ENCODE peak calls at places on chromosomes 16 and 17, in five cellular contexts. L is tibial nerve, J is GM23248, V is GM23338, T is BE2C. P is an unnamed sample.

GRCh38 chr16:50004239-50004638 is 20.8 kb upstream of the CNEP1R1 start:
- DNase-seq in T (no peak), J (no peak), V (no peak), L (no peak), P (no peak)

GRCh38 chr17:42163113-42163512 is 8.3 kb upstream of the RAB5C start:
- DNase-seq in T (peak), L (no peak), J (no peak), V (peak), P (no peak)

GRCh38 chr17:75288784-75289121 is 480 bp downstream of the SLC25A19 start:
- DNase-seq in V (peak), L (no peak), T (peak), J (no peak), P (peak)

GRCh38 chr16:47316686-47317085 is 144.2 kb downstream of the ITFG1 start:
- DNase-seq in J (no peak), V (no peak), T (no peak), L (no peak), P (no peak)

GRCh38 chr17:42944211-42944610 is 20.0 kb downstream of the AARSD1 start:
- DNase-seq in T (no peak), J (peak), V (no peak), L (no peak), P (no peak)

GRCh38 chr17:63631626-63632025 is 9.4 kb downstream of the MAP3K3 start:
- DNase-seq in J (no peak), L (no peak), T (no peak), V (peak), P (no peak)

GRCh38 chr17:61097786-61098185 is 301.9 kb upstream of the TBX2 start:
- DNase-seq in L (no peak), J (no peak), V (no peak), T (no peak), P (no peak)

GRCh38 chr17:2081564-2081963 is 26.7 kb downstream of the HIC1 start:
- DNase-seq in L (no peak), V (no peak), J (peak), T (no peak), P (no peak)

GRCh38 chr17:9004132-9004960 is 17.0 kb upstream of the NTN1 start:
- DNase-seq in V (peak), J (no peak), L (no peak), T (no peak), P (no peak)

GRCh38 chr17:61806081-61806828 is 57.1 kb downstream of the BRIP1 start:
- DNase-seq in L (no peak), J (no peak), V (peak), T (no peak), P (no peak)

DNA sequence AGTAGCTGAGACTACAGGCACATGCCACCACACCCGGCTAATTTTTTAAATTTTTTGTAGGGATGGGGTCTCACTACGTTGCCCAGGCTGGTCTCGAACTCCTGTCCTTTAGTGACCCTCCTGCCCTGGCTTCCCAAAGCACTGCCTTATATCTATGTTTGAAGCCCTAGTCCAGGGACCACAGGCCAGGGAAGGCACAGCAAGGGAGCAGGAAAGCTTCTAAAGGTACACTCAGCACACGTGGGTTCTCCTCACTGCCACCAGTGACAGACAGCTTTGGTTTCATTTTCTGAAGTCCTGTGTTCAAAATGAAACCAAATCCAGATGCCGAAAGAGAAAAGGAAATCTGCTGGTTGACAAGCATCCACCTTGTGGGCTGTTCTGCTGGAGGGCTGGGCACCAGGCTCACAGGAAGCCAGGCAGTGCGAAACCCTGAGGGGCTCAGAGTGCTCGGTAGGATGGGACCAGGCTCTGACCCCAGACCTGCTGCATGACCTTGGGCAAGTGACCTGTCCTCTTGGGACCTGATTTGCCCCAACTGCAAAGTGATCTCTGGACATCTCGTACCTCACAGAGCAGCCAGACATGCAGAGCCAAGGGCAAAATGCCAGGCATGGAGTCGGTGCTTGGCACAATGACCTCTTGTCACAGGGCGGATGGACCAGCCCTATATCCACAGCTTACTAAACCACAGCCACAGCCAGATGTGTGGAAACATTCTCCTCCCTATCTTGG is 2.7 kb upstream of the SOCS1 start:
- DNase-seq in J (peak), L (no peak), V (no peak), T (no peak), P (no peak)
- H3K4me3 ChIP-seq in J (peak), L (no peak), V (no peak), T (no peak), P (peak)

DNA sequence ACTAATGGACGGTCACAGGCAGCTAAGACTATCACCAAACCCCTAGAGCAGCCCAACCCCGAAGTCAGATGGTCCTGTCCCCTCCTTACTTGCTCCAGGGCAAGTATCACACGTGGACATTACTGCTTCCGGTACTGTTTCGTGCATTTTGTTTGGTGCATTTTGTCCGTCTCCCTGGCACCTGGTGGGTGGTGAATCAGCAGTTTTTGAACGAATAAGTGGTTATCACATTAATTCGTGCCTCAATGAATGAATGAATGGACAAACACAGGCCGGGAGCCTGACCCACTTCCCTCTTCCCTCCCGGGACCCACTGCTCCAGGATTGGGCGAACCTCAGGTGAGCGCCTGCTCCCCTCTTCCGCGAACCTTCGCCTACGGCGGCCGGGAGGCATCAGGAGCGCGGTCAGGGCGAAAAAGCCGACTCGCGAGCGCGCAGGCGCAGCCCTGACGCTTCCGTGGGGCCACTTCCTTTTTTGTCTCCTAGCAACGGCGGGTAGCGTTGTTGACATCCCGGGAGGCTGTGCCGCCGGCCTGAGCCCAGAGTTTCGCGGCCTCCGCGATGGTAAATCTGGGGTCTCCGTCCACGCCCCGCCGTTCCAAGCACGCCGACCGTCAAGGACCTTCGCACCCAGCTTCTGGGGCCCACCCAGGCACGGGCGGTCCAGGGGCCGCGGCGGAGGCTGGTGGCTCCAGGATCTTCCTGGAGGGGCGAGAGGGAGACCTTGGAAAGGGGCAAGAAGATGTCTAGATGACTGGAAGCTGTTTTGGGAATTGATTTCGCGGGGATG is at the start of gene DYNLRB2:
- DNase-seq in T (peak), J (peak), L (peak), V (peak), P (peak)
- H3K4me3 ChIP-seq in T (peak), J (peak), L (peak), V (peak), P (peak)

GRCh38 chr17:77381731-77382130 is 241.0 kb downstream of the SEC14L1 start:
- DNase-seq in J (no peak), T (no peak), V (no peak), L (no peak), P (no peak)
- H3K4me3 ChIP-seq in J (no peak), T (no peak), V (no peak), L (no peak), P (no peak)

GRCh38 chr16:89561195-89562026 is 929 bp downstream of the RPL13 start:
- DNase-seq in T (no peak), V (no peak), J (no peak), L (no peak), P (no peak)

GRCh38 chr16:89563639-89564392 is 3.3 kb downstream of the RPL13 start:
- DNase-seq in L (no peak), T (no peak), J (no peak), V (no peak), P (no peak)

GRCh38 chr16:89562939-89563338 is 2.5 kb downstream of the RPL13 start:
- DNase-seq in J (no peak), T (no peak), V (no peak), L (no peak), P (no peak)

GRCh38 chr16:89560413-89561194 is at the start of gene RPL13:
- DNase-seq in J (peak), V (peak), L (peak), T (peak), P (peak)

GRCh38 chr16:89562027-89562599 is 1.6 kb downstream of the RPL13 start:
- DNase-seq in L (no peak), T (no peak), V (no peak), J (no peak), P (no peak)
- H3K4me3 ChIP-seq in L (no peak), T (peak), V (peak), J (peak), P (peak)

GRCh38 chr17:82216301-82217119 is 3.9 kb upstream of the CCDC57 start:
- DNase-seq in V (no peak), T (peak), L (no peak), J (peak), P (peak)

GRCh38 chr17:82218349-82219075 is 5.9 kb upstream of the CCDC57 start:
- DNase-seq in L (no peak), V (no peak), T (no peak), J (no peak), P (no peak)

GRCh38 chr17:82217530-82218204 is 5.0 kb upstream of the CCDC57 start:
- DNase-seq in J (peak), V (no peak), L (no peak), T (peak), P (peak)

GRCh38 chr17:82215972-82216300 is 3.3 kb upstream of the CCDC57 start:
- DNase-seq in T (no peak), V (no peak), J (no peak), L (no peak), P (no peak)

DNA sequence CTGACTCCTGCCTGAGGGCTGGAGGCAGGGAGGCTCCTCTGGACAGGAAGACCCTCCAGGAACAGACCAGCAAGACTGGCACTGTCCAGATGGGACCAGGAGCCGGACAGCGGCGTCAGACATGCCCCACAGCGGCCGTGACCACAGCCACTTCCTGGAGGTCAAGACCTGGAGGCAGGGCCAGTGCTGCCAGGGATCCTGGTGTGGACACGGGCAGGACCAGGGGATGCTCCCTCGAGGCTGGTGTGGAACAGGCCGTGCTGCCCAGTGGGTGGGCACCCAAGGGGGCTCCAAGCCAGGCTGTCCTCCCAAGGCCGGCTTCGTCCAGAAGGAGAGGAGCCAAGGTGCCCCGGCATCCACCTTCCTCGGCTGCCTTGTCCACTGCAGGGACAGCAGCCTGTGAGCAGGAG is 4.5 kb upstream of the CCDC57 start:
- DNase-seq in T (no peak), V (no peak), J (no peak), L (no peak), P (peak)
- H3K4me3 ChIP-seq in T (no peak), V (no peak), J (no peak), L (no peak), P (no peak)

DNA sequence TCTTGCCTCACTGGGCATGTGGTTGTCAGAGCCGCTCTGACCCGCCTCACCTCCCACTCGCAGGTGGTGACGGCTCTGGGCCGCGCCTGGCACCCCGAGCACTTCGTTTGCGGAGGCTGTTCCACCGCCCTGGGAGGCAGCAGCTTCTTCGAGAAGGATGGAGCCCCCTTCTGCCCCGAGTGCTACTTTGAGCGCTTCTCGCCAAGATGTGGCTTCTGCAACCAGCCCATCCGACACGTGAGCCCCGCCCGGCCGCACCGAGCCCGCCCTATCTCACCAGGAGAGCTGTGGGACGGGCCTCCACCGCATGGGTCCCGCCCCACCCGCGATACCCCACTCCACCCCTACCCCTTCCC is 4.0 kb downstream of the TGFB1I1 start:
- DNase-seq in V (peak), L (no peak), T (no peak), J (no peak), P (peak)
- H3K4me3 ChIP-seq in V (peak), L (no peak), T (no peak), J (no peak), P (peak)

DNA sequence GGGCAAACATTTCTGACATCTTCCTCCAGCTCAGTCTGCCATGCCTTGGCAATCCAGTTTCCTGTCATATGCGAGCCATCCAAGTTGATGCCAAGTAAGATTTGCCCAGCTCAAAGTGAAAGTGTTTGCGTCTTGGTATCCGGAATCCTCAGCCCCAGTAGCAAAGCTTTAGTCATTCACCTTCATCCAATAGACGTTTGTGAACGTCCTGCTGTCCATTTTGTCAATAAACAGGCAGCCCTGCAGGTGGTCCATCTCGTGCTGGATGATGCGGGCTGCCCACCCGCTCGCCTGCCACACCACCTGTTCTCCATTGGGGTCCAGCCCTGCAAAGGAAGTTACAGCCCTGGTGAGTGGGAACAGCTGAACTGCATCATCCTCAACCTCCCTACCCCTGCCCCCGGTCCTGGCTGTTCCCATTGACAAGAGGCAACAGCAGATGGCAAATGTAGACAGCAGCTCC is 1.5 kb downstream of the PDF start:
- DNase-seq in J (peak), V (no peak), L (no peak), T (no peak), P (no peak)
- H3K4me3 ChIP-seq in J (peak), V (peak), L (no peak), T (peak), P (peak)

DNA sequence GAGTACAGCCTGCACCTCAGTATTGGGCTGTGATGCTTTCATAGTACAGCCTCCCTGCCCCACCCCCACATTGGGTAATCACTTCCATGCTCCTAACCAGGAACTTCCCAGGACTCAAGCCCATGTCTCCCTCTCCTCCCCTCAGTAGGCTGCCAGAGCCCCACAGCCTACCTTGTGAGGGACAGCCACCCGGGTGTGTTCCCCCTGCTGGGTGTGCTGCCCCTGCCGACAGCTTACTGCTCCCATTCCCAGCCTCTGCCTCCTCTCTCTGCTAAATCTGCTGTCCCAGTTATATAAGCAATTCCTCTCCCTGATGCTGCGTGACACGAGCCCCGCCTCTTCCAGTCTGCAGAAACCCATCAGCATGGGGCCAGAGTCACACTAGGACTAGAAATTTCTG is at the start of gene RSKR:
- DNase-seq in L (no peak), J (peak), T (no peak), V (no peak), P (no peak)
- H3K4me3 ChIP-seq in L (no peak), J (no peak), T (no peak), V (no peak), P (no peak)

GRCh38 chr16:11742536-11743307 is at the start of gene TXNDC11:
- DNase-seq in V (peak), J (peak), T (peak), L (peak), P (peak)
- H3K4me3 ChIP-seq in V (peak), J (peak), T (peak), L (peak), P (peak)

DNA sequence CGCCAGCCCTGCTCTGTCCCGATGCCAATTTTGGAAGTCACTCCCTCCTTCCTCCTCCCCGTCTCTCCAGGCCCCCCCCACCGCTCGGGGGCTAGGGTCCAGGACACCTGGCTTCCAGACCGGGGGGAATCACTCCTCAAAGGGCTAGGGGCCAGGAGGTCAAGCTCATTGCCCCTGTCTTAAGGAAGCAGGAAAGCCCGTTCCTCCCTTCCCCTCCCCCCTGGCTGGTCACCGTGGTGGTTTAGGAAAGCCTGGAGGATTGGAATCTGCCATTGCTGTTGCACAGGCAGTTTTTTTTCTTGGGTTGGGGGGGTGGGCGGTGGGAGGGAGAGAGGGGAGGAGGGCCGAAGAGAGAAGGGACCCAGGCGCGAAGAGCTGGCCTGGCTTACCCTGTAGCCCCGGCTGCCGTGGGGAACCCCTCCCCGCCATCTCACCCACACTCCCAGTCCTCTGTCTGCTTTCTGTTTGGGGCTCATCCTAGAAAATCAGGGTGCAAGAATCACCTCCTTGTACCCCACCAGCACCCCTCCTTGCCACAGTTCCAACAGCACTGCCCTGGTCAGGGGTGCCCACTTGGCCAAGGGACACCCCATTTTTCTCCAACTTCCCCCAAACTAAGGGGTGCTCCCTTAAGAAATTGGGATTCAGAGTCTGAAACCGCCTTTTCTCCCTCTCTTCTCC is 2.9 kb upstream of the BCL6B start:
- DNase-seq in T (peak), L (no peak), J (peak), V (peak), P (peak)
- H3K4me3 ChIP-seq in T (peak), L (peak), J (peak), V (peak), P (peak)